ENCODE peak calls at places on chromosomes 3 and 15, in nine cellular contexts. One of them, this sample, is unnamed.

GRCh38 chr3:154642066-154642619 is 212.2 kb upstream of the GPR149 start:
- DNase-seq in cardiac fibroblast: no peak
- DNase-seq in heart right ventricle: no peak
- DNase-seq in DND-41: no peak
- DNase-seq in cardiac muscle cell: no peak
- DNase-seq in IMR-90: no peak
- DNase-seq in hepatocyte: no peak
- DNase-seq in right atrium auricular region: no peak
- DNase-seq in choroid plexus epithelial cell: no peak
- DNase-seq in this sample: no peak

GRCh38 chr3:155604126-155604525 is 140.7 kb downstream of the PLCH1 start:
- DNase-seq in right atrium auricular region: no peak
- DNase-seq in cardiac muscle cell: no peak
- DNase-seq in IMR-90: no peak
- DNase-seq in choroid plexus epithelial cell: no peak
- DNase-seq in DND-41: no peak
- DNase-seq in heart right ventricle: no peak
- DNase-seq in cardiac fibroblast: no peak
- DNase-seq in hepatocyte: no peak
- DNase-seq in this sample: no peak

GRCh38 chr3:129746629-129747028 is 140.2 kb upstream of the PLXND1 start:
- DNase-seq in cardiac fibroblast: no peak
- DNase-seq in cardiac muscle cell: peak
- DNase-seq in hepatocyte: no peak
- DNase-seq in heart right ventricle: no peak
- DNase-seq in right atrium auricular region: no peak
- DNase-seq in IMR-90: no peak
- DNase-seq in choroid plexus epithelial cell: peak
- DNase-seq in DND-41: no peak
- DNase-seq in this sample: no peak

GRCh38 chr15:36887214-36888017 is 212.9 kb downstream of the MEIS2 start:
- DNase-seq in heart right ventricle: no peak
- DNase-seq in cardiac fibroblast: no peak
- DNase-seq in IMR-90: no peak
- DNase-seq in right atrium auricular region: no peak
- DNase-seq in DND-41: no peak
- DNase-seq in choroid plexus epithelial cell: no peak
- DNase-seq in hepatocyte: peak
- DNase-seq in cardiac muscle cell: peak
- DNase-seq in this sample: no peak

GRCh38 chr3:9732753-9733115 is 1.2 kb downstream of the BRPF1 start:
- DNase-seq in heart right ventricle: no peak
- DNase-seq in choroid plexus epithelial cell: no peak
- DNase-seq in cardiac muscle cell: no peak
- DNase-seq in IMR-90: peak
- DNase-seq in hepatocyte: no peak
- DNase-seq in right atrium auricular region: no peak
- DNase-seq in DND-41: no peak
- DNase-seq in cardiac fibroblast: peak
- DNase-seq in this sample: no peak

GRCh38 chr3:169813757-169814517 is 1.2 kb upstream of the LRRC34 start:
- DNase-seq in DND-41: peak
- DNase-seq in IMR-90: no peak
- DNase-seq in choroid plexus epithelial cell: peak
- DNase-seq in right atrium auricular region: no peak
- DNase-seq in cardiac fibroblast: peak
- DNase-seq in cardiac muscle cell: no peak
- DNase-seq in heart right ventricle: no peak
- DNase-seq in hepatocyte: peak
- DNase-seq in this sample: no peak

GRCh38 chr15:52678036-52678467 is 1.1 kb downstream of the ATOSA start:
- DNase-seq in DND-41: peak
- DNase-seq in cardiac muscle cell: peak
- DNase-seq in heart right ventricle: peak
- DNase-seq in cardiac fibroblast: peak
- DNase-seq in hepatocyte: peak
- DNase-seq in IMR-90: peak
- DNase-seq in choroid plexus epithelial cell: peak
- DNase-seq in right atrium auricular region: peak
- DNase-seq in this sample: peak

GRCh38 chr3:29385056-29385455 is 104.2 kb downstream of the RBMS3 start:
- DNase-seq in choroid plexus epithelial cell: peak
- DNase-seq in heart right ventricle: no peak
- DNase-seq in DND-41: no peak
- DNase-seq in hepatocyte: no peak
- DNase-seq in IMR-90: no peak
- DNase-seq in cardiac muscle cell: no peak
- DNase-seq in right atrium auricular region: no peak
- DNase-seq in cardiac fibroblast: peak
- DNase-seq in this sample: peak

GRCh38 chr15:99438222-99438592 is 127.6 kb upstream of the MEF2A start:
- DNase-seq in heart right ventricle: no peak
- DNase-seq in DND-41: no peak
- DNase-seq in cardiac fibroblast: no peak
- DNase-seq in IMR-90: no peak
- DNase-seq in hepatocyte: no peak
- DNase-seq in right atrium auricular region: peak
- DNase-seq in cardiac muscle cell: no peak
- DNase-seq in choroid plexus epithelial cell: no peak
- DNase-seq in this sample: no peak

GRCh38 chr15:99435761-99436346 is 129.9 kb upstream of the MEF2A start:
- DNase-seq in cardiac muscle cell: no peak
- DNase-seq in right atrium auricular region: peak
- DNase-seq in hepatocyte: no peak
- DNase-seq in DND-41: no peak
- DNase-seq in IMR-90: no peak
- DNase-seq in cardiac fibroblast: no peak
- DNase-seq in heart right ventricle: no peak
- DNase-seq in choroid plexus epithelial cell: no peak
- DNase-seq in this sample: no peak

GRCh38 chr15:99438691-99439523 is 126.9 kb upstream of the MEF2A start:
- DNase-seq in cardiac muscle cell: no peak
- DNase-seq in cardiac fibroblast: no peak
- DNase-seq in right atrium auricular region: peak
- DNase-seq in heart right ventricle: no peak
- DNase-seq in choroid plexus epithelial cell: peak
- DNase-seq in hepatocyte: no peak
- DNase-seq in IMR-90: no peak
- DNase-seq in DND-41: peak
- DNase-seq in this sample: peak

GRCh38 chr15:99436472-99437314 is 129.1 kb upstream of the MEF2A start:
- DNase-seq in cardiac muscle cell: no peak
- DNase-seq in DND-41: no peak
- DNase-seq in cardiac fibroblast: no peak
- DNase-seq in IMR-90: no peak
- DNase-seq in right atrium auricular region: peak
- DNase-seq in hepatocyte: no peak
- DNase-seq in heart right ventricle: no peak
- DNase-seq in choroid plexus epithelial cell: no peak
- DNase-seq in this sample: no peak

DNA sequence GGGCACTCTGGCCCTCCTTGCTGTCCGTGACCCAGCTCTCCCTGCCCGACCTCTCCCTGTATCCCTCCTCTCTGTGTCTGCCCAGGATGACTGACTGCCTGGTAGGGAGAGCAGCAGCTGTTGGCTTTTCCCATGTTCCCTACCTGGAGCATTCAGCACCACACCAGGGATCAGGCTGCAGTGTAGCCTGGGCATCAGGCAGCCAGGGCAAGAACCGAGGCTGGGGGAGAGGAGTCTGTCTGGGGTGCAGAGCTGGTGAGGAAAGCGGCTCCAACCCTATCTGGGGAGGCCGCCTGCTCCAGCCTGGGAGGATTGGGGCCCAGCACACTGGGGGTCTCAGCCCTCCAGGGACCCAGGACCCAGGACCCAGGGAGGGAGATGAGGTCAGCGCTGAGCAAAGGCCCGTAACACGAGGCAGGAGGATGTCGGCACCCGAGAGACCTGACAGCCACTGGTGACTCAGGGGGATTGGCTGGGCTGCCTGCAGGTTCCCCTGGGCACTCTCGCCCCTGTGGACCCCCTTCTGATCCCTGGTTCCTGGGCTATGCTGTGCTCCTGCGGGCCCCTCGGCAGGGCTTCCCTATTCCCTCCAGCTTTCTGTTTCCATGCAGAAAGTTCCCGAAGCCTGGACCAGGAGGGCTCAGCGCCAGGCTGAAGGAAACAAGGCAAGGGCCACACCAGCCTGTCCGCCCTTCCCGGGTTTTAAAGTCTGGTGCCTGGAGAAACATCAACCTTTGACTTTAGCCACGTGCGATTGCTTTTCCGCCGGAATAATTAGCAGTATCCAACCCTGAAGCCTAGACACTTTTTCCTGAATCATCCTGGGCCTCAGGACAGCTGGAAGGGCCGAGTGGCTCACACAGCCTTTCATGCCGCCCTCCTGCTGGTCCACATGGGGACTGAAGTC is 128.2 kb upstream of the MEF2A start:
- DNase-seq in heart right ventricle: no peak
- DNase-seq in right atrium auricular region: peak
- DNase-seq in DND-41: no peak
- DNase-seq in cardiac fibroblast: no peak
- DNase-seq in choroid plexus epithelial cell: no peak
- DNase-seq in IMR-90: no peak
- DNase-seq in hepatocyte: no peak
- DNase-seq in cardiac muscle cell: no peak
- DNase-seq in this sample: no peak
- TF ChIP-seq CTCF in heart right ventricle: no peak
- TF ChIP-seq CTCF in right atrium auricular region: no peak
- TF ChIP-seq CTCF in DND-41: no peak
- TF ChIP-seq CTCF in cardiac fibroblast: no peak
- TF ChIP-seq CTCF in choroid plexus epithelial cell: no peak
- TF ChIP-seq CTCF in IMR-90: no peak
- TF ChIP-seq CTCF in hepatocyte: no peak
- TF ChIP-seq CTCF in cardiac muscle cell: no peak
- TF ChIP-seq CTCF in this sample: no peak

GRCh38 chr15:99248000-99248727 is 1.2 kb downstream of the TTC23 start:
- DNase-seq in cardiac muscle cell: no peak
- DNase-seq in heart right ventricle: no peak
- DNase-seq in right atrium auricular region: no peak
- DNase-seq in choroid plexus epithelial cell: no peak
- DNase-seq in hepatocyte: no peak
- DNase-seq in IMR-90: no peak
- DNase-seq in DND-41: no peak
- DNase-seq in cardiac fibroblast: no peak
- DNase-seq in this sample: no peak

GRCh38 chr15:99251436-99251821 is at the start of gene LRRC28:
- DNase-seq in right atrium auricular region: no peak
- DNase-seq in IMR-90: no peak
- DNase-seq in cardiac fibroblast: no peak
- DNase-seq in heart right ventricle: no peak
- DNase-seq in cardiac muscle cell: no peak
- DNase-seq in choroid plexus epithelial cell: no peak
- DNase-seq in hepatocyte: no peak
- DNase-seq in DND-41: no peak
- DNase-seq in this sample: no peak

GRCh38 chr15:99250494-99251435 is 516 bp upstream of the LRRC28 start:
- DNase-seq in hepatocyte: peak
- DNase-seq in DND-41: peak
- DNase-seq in IMR-90: peak
- DNase-seq in heart right ventricle: peak
- DNase-seq in cardiac fibroblast: peak
- DNase-seq in right atrium auricular region: peak
- DNase-seq in choroid plexus epithelial cell: peak
- DNase-seq in cardiac muscle cell: peak
- DNase-seq in this sample: peak

GRCh38 chr15:99249270-99249817 is at the start of gene TTC23:
- DNase-seq in cardiac muscle cell: peak
- DNase-seq in heart right ventricle: no peak
- DNase-seq in DND-41: peak
- DNase-seq in IMR-90: peak
- DNase-seq in right atrium auricular region: peak
- DNase-seq in choroid plexus epithelial cell: peak
- DNase-seq in hepatocyte: peak
- DNase-seq in cardiac fibroblast: peak
- DNase-seq in this sample: peak

DNA sequence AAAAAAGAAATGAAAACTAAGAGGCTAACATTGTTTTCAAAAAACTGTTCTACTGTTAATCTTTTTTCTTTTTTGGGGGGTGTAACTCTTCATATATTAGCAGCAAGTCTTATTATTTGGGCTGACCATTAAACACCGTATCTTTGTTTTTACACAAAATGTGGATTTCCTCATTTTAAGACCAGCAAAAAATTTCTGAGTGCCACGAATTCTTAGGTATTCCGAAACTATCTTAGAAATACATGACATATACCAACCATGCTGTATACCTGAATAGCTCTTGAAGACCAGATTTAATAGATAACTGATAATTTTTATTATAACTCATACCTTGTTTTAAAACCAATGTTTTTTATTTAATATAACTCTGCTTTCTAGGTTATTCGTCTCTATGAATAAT is 620 bp upstream of the TTC23 start:
- DNase-seq in choroid plexus epithelial cell: no peak
- DNase-seq in cardiac muscle cell: no peak
- DNase-seq in right atrium auricular region: no peak
- DNase-seq in IMR-90: no peak
- DNase-seq in heart right ventricle: no peak
- DNase-seq in DND-41: no peak
- DNase-seq in cardiac fibroblast: no peak
- DNase-seq in hepatocyte: no peak
- DNase-seq in this sample: no peak
- H3K4me3 ChIP-seq in choroid plexus epithelial cell: peak
- H3K4me3 ChIP-seq in cardiac muscle cell: peak
- H3K4me3 ChIP-seq in right atrium auricular region: peak
- H3K4me3 ChIP-seq in IMR-90: peak
- H3K4me3 ChIP-seq in heart right ventricle: peak
- H3K4me3 ChIP-seq in DND-41: peak
- H3K4me3 ChIP-seq in cardiac fibroblast: no peak
- H3K4me3 ChIP-seq in hepatocyte: peak
- H3K4me3 ChIP-seq in this sample: peak

DNA sequence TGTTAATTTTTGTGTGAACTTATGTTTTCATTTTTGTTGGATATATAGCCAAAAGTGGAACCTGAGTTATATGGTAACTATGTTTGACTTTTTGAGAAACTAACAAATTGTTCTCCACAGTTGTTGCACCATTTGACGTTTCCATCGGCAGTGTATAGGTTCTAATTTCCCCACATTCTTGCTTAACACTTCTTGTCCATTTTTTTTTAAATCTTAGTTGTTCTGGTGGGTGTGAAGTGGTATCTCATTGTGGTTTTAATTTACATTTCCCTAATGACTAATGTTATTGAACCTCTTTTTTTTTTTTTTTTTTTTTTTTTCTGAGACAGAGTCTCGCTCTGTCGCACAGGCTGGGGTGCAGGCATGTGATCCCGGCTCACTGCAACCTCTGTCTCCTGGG is 8.0 kb downstream of the NISCH start:
- DNase-seq in heart right ventricle: no peak
- DNase-seq in cardiac fibroblast: no peak
- DNase-seq in right atrium auricular region: no peak
- DNase-seq in choroid plexus epithelial cell: no peak
- DNase-seq in cardiac muscle cell: no peak
- DNase-seq in hepatocyte: no peak
- DNase-seq in IMR-90: no peak
- DNase-seq in DND-41: no peak
- DNase-seq in this sample: no peak
- TF ChIP-seq CTCF in heart right ventricle: no peak
- TF ChIP-seq CTCF in cardiac fibroblast: no peak
- TF ChIP-seq CTCF in right atrium auricular region: no peak
- TF ChIP-seq CTCF in choroid plexus epithelial cell: no peak
- TF ChIP-seq CTCF in cardiac muscle cell: no peak
- TF ChIP-seq CTCF in hepatocyte: no peak
- TF ChIP-seq CTCF in IMR-90: no peak
- TF ChIP-seq CTCF in DND-41: no peak
- TF ChIP-seq CTCF in this sample: no peak

GRCh38 chr15:85440451-85440850 is 60.0 kb downstream of the AKAP13 start:
- DNase-seq in hepatocyte: no peak
- DNase-seq in DND-41: no peak
- DNase-seq in choroid plexus epithelial cell: no peak
- DNase-seq in IMR-90: no peak
- DNase-seq in cardiac muscle cell: no peak
- DNase-seq in heart right ventricle: no peak
- DNase-seq in cardiac fibroblast: no peak
- DNase-seq in right atrium auricular region: no peak
- DNase-seq in this sample: no peak

GRCh38 chr15:85444329-85444605 is 63.9 kb downstream of the AKAP13 start:
- DNase-seq in right atrium auricular region: no peak
- DNase-seq in IMR-90: no peak
- DNase-seq in choroid plexus epithelial cell: no peak
- DNase-seq in DND-41: no peak
- DNase-seq in cardiac muscle cell: no peak
- DNase-seq in heart right ventricle: no peak
- DNase-seq in cardiac fibroblast: no peak
- DNase-seq in hepatocyte: no peak
- DNase-seq in this sample: no peak

GRCh38 chr15:85445361-85445760 is 65.0 kb downstream of the AKAP13 start:
- DNase-seq in IMR-90: no peak
- DNase-seq in choroid plexus epithelial cell: no peak
- DNase-seq in heart right ventricle: no peak
- DNase-seq in right atrium auricular region: no peak
- DNase-seq in cardiac muscle cell: no peak
- DNase-seq in hepatocyte: no peak
- DNase-seq in cardiac fibroblast: no peak
- DNase-seq in DND-41: no peak
- DNase-seq in this sample: no peak

GRCh38 chr15:85443046-85443445 is 62.6 kb downstream of the AKAP13 start:
- DNase-seq in choroid plexus epithelial cell: no peak
- DNase-seq in hepatocyte: no peak
- DNase-seq in right atrium auricular region: no peak
- DNase-seq in heart right ventricle: no peak
- DNase-seq in cardiac fibroblast: no peak
- DNase-seq in cardiac muscle cell: no peak
- DNase-seq in IMR-90: no peak
- DNase-seq in DND-41: no peak
- DNase-seq in this sample: no peak

GRCh38 chr15:85443593-85444328 is 63.4 kb downstream of the AKAP13 start:
- DNase-seq in cardiac fibroblast: peak
- DNase-seq in heart right ventricle: no peak
- DNase-seq in choroid plexus epithelial cell: peak
- DNase-seq in cardiac muscle cell: peak
- DNase-seq in right atrium auricular region: no peak
- DNase-seq in hepatocyte: peak
- DNase-seq in DND-41: no peak
- DNase-seq in IMR-90: peak
- DNase-seq in this sample: peak
- H3K4me3 ChIP-seq in cardiac fibroblast: no peak
- H3K4me3 ChIP-seq in heart right ventricle: no peak
- H3K4me3 ChIP-seq in choroid plexus epithelial cell: no peak
- H3K4me3 ChIP-seq in cardiac muscle cell: no peak
- H3K4me3 ChIP-seq in right atrium auricular region: no peak
- H3K4me3 ChIP-seq in hepatocyte: no peak
- H3K4me3 ChIP-seq in DND-41: no peak
- H3K4me3 ChIP-seq in IMR-90: no peak
- H3K4me3 ChIP-seq in this sample: no peak